ENCODE peak calls at places on chromosome 1, in seven cellular contexts. D is GM23338, Q is WTC11, U is activated T-cell treated with anti-CD3 and anti-CD28 coated beads for 1 hour, I is HuH-7.5, S is fibroblast of gingiva, B is HTR-8/SVneo. X is an unnamed sample.

GRCh38 chr1:156378557-156378956 is 9.5 kb downstream of the RHBG start:
- DNase-seq in Q (no peak), S (no peak), B (no peak), D (no peak), I (no peak), U (no peak), X (no peak)

GRCh38 chr1:207963429-207964194 is 52.7 kb upstream of the CD34 start:
- DNase-seq in S (peak), U (peak), D (peak), I (peak), B (peak), Q (peak), X (peak)

GRCh38 chr1:213231795-213232231 is 180.8 kb downstream of the RPS6KC1 start:
- DNase-seq in Q (peak), B (peak), U (no peak), S (peak), D (peak), I (no peak), X (no peak)

GRCh38 chr1:160711528-160712311 is at the start of gene CD48:
- DNase-seq in Q (no peak), B (no peak), U (peak), S (no peak), D (no peak), I (no peak), X (no peak)

GRCh38 chr1:32702599-32703478 is at the start of gene SYNC:
- DNase-seq in U (no peak), I (no peak), Q (no peak), D (peak), B (peak), S (peak), X (no peak)

GRCh38 chr1:151984313-151984956 is 9.2 kb downstream of the S100A10 start:
- DNase-seq in D (no peak), I (no peak), S (no peak), Q (no peak), U (no peak), B (no peak), X (no peak)

GRCh38 chr1:9518454-9518998 is 20.7 kb upstream of the SLC25A33 start:
- DNase-seq in I (no peak), Q (no peak), D (no peak), B (no peak), S (no peak), U (no peak), X (no peak)

GRCh38 chr1:41149570-41149969 is 92.5 kb downstream of the SCMH1 start:
- DNase-seq in D (no peak), B (no peak), Q (no peak), S (no peak), U (no peak), I (no peak), X (no peak)

GRCh38 chr1:226397955-226398636 is 9.8 kb downstream of the PARP1 start:
- DNase-seq in Q (no peak), U (no peak), B (no peak), S (no peak), I (no peak), D (no peak), X (no peak)

GRCh38 chr1:65762081-65762862 is 30.4 kb upstream of the PDE4B start:
- DNase-seq in B (no peak), S (peak), D (peak), I (no peak), Q (peak), U (no peak), X (no peak)

GRCh38 chr1:239719642-239720258 is 333.4 kb downstream of the CHRM3 start:
- DNase-seq in S (no peak), I (no peak), Q (no peak), D (no peak), B (no peak), U (peak), X (no peak)

GRCh38 chr1:110185181-110185580 is 24.9 kb upstream of the KCNC4 start:
- DNase-seq in U (no peak), D (no peak), S (no peak), I (no peak), B (no peak), Q (no peak), X (no peak)

GRCh38 chr1:226979115-226979516 is 39.0 kb downstream of the COQ8A start:
- DNase-seq in B (no peak), S (no peak), Q (no peak), U (no peak), D (no peak), I (no peak), X (no peak)

X was measured in HCT116.